ENCODE peak calls at places on chromosomes 11 and 22, in ten cellular contexts. Y is activated CD4-positive, alpha-beta T cell treated with anti-CD3 and anti-CD28 coated beads, Interleukin-2, amount 50 U/mL, for 1 hour; G is WTC11; P is activated T-cell treated with anti-CD3 and anti-CD28 coated beads, Interleukin-2, amount 50 U/mL, for 24 hours; C is A549; D is DMS153; K is IMR-90; X is activated T-helper 9 cell treated with anti-CD3 and anti-CD28 coated beads, Interleukin-2, amount 50 U/mL, for 16 hours; F is nucleus accumbens; Z is GM23338. U is an unnamed sample.

GRCh38 chr22:42170946-42171345 is 40.3 kb upstream of the CYP2D6 start:
- DNase-seq in Y (no peak), G (no peak), P (no peak), C (no peak), D (no peak), K (no peak), X (no peak), F (no peak), Z (no peak), U (no peak)

GRCh38 chr11:88338223-88338661 is 706 bp upstream of the CTSC start:
- DNase-seq in Y (peak; percentile 23), G (no peak), P (peak; percentile 56), C (peak; percentile 43), D (no peak), K (peak; percentile 84), X (peak; percentile 28), F (no peak), Z (peak; percentile 41), U (peak; percentile 49)

GRCh38 chr22:44193537-44193896 is 12.8 kb downstream of the PARVG start:
- DNase-seq in Y (no peak), G (no peak), P (no peak), C (no peak), D (no peak), K (no peak), X (no peak), F (no peak), Z (no peak), U (no peak)

GRCh38 chr11:130511765-130512164 is 63.3 kb downstream of the ADAMTS15 start:
- DNase-seq in Y (no peak), G (no peak), P (no peak), C (no peak), D (no peak), K (peak; percentile 29), X (no peak), F (no peak), Z (no peak), U (no peak)

GRCh38 chr22:44399196-44399837 is 86.6 kb upstream of the SHISAL1 start:
- DNase-seq in Y (no peak), G (no peak), P (no peak), C (no peak), D (no peak), K (no peak), X (no peak), F (no peak), Z (no peak), U (no peak)

GRCh38 chr11:125263268-125263790 is 98.8 kb downstream of the PKNOX2 start:
- DNase-seq in Y (no peak), G (peak; percentile 88), P (no peak), C (no peak), D (no peak), K (peak; percentile 100), X (no peak), F (peak; percentile 72), Z (peak; percentile 98), U (no peak)

GRCh38 chr11:69356703-69357457 is 62.9 kb downstream of the MYEOV start:
- DNase-seq in Y (no peak), G (no peak), P (peak; percentile 11), C (no peak), D (no peak), K (no peak), X (no peak), F (no peak), Z (no peak), U (no peak)

GRCh38 chr11:93542753-93543246 is 391 bp downstream of the SMCO4 start:
- DNase-seq in Y (no peak), G (peak; percentile 67), P (no peak), C (no peak), D (no peak), K (no peak), X (peak; percentile 10), F (peak; percentile 61), Z (no peak), U (no peak)

GRCh38 chr11:31521497-31522150 is 12.1 kb downstream of the ELP4 start:
- DNase-seq in Y (no peak), G (no peak), P (no peak), C (no peak), D (no peak), K (no peak), X (no peak), F (no peak), Z (no peak), U (no peak)

U was measured in SHP77 treated with DMSO at 0.1 percent for 48 hours.